ENCODE peak calls at places on chromosomes 5 and 9, in ten cellular contexts. D, Z, Q, T, I, A, C, J, S and O are unnamed samples.

GRCh38 chr5:140567136-140567818 is 2.6 kb downstream of the SLC35A4 start:
- DNase-seq in Z (peak), D (no peak), I (no peak), S (no peak), T (no peak), A (peak), C (no peak), Q (no peak), J (no peak), O (no peak)

GRCh38 chr5:171149772-171150171 is 159.3 kb upstream of the TLX3 start:
- DNase-seq in Q (no peak), Z (no peak), S (no peak), C (no peak), D (no peak), A (no peak), I (no peak), T (no peak), J (peak), O (no peak)

GRCh38 chr5:121350493-121350892 is 501.2 kb upstream of the FTMT start:
- DNase-seq in D (no peak), Z (no peak), S (no peak), A (no peak), J (no peak), Q (no peak), I (no peak), T (no peak), C (no peak), O (no peak)

GRCh38 chr5:154896562-154896919 is 38.1 kb downstream of the CNOT8 start:
- DNase-seq in S (no peak), T (no peak), Q (no peak), I (no peak), J (no peak), A (no peak), D (no peak), C (no peak), Z (no peak), O (no peak)

GRCh38 chr5:79512692-79513518 is 1.0 kb downstream of the HOMER1 start:
- DNase-seq in S (no peak), Z (peak), D (peak), C (peak), T (peak), I (peak), Q (peak), J (no peak), A (peak), O (peak)

GRCh38 chr5:162067651-162068411 is at the start of gene GABRG2:
- DNase-seq in I (no peak), A (no peak), D (peak), Z (no peak), J (no peak), C (no peak), T (no peak), S (no peak), Q (no peak), O (no peak)

GRCh38 chr5:114789773-114790402 is 379.8 kb downstream of the TRIM36 start:
- DNase-seq in I (peak), Z (no peak), A (no peak), Q (peak), T (peak), J (no peak), S (no peak), C (peak), D (no peak), O (peak)

GRCh38 chr5:53360811-53361210 is 119.6 kb upstream of the FST start:
- DNase-seq in T (peak), S (peak), Q (no peak), D (no peak), A (no peak), Z (no peak), J (no peak), C (no peak), I (no peak), O (peak)

GRCh38 chr5:38466444-38467189 is 89.8 kb downstream of the LIFR start:
- DNase-seq in T (peak), I (no peak), S (no peak), J (no peak), A (no peak), Z (no peak), Q (no peak), C (peak), D (no peak), O (no peak)

GRCh38 chr9:134272302-134273023 is 53.8 kb upstream of the RXRA start:
- DNase-seq in S (no peak), D (no peak), A (no peak), Z (no peak), I (no peak), J (peak), Q (no peak), T (no peak), C (no peak), O (no peak)

GRCh38 chr9:22683393-22684075 is 236.9 kb downstream of the DMRTA1 start:
- DNase-seq in C (no peak), S (peak), Q (no peak), I (no peak), D (no peak), J (peak), A (no peak), T (peak), Z (no peak), O (no peak)

GRCh38 chr5:143471041-143471509 is 67.6 kb upstream of the NR3C1 start:
- DNase-seq in Z (no peak), C (no peak), Q (no peak), T (peak), A (no peak), D (no peak), I (no peak), S (peak), J (no peak), O (no peak)

GRCh38 chr5:35237580-35238376 is 7.5 kb upstream of the PRLR start:
- DNase-seq in S (no peak), C (no peak), D (peak), T (no peak), I (no peak), A (no peak), Z (no peak), J (no peak), Q (no peak), O (peak)

GRCh38 chr5:98735806-98736507 is 37.5 kb upstream of the RGMB start:
- DNase-seq in I (no peak), J (no peak), A (no peak), S (no peak), Q (no peak), Z (no peak), D (no peak), T (peak), C (no peak), O (no peak)

GRCh38 chr9:104856413-104856941 is 71.5 kb downstream of the ABCA1 start:
- DNase-seq in S (no peak), Q (no peak), I (no peak), D (no peak), A (no peak), T (no peak), J (peak), Z (no peak), C (no peak), O (no peak)

GRCh38 chr5:154444559-154445421 is 1.0 kb upstream of the SAP30L start:
- DNase-seq in D (no peak), S (no peak), T (peak), J (no peak), Z (peak), I (peak), A (peak), C (no peak), Q (peak), O (no peak)

GRCh38 chr5:147892696-147893296 is 13.5 kb downstream of the C5orf46 start:
- DNase-seq in I (no peak), Z (no peak), S (no peak), A (no peak), T (peak), J (no peak), Q (no peak), C (no peak), D (no peak), O (no peak)